ENCODE peak calls at places on chromosomes 1 and 21, in four cellular contexts. One of them, this sample, is unnamed.

GRCh38 chr1:99365121-99365520 is 100.8 kb downstream of the PLPPR4 start:
- DNase-seq in GM12878: no peak
- DNase-seq in breast epithelium: no peak
- DNase-seq in AG04450: no peak
- DNase-seq in this sample: no peak

GRCh38 chr1:210294991-210295773 is 33.5 kb upstream of the HHAT start:
- DNase-seq in GM12878: no peak
- DNase-seq in breast epithelium: no peak
- DNase-seq in AG04450: no peak
- DNase-seq in this sample: peak; percentile 71

GRCh38 chr1:116842654-116843053 is 67.1 kb upstream of the PTGFRN start:
- DNase-seq in GM12878: no peak
- DNase-seq in breast epithelium: no peak
- DNase-seq in AG04450: no peak
- DNase-seq in this sample: no peak

GRCh38 chr1:16984717-16985116 is 4.3 kb upstream of the MFAP2 start:
- DNase-seq in GM12878: no peak
- DNase-seq in breast epithelium: peak; percentile 63
- DNase-seq in AG04450: peak; percentile 53
- DNase-seq in this sample: peak; percentile 93

GRCh38 chr1:43274125-43274803 is 4.5 kb downstream of the TMEM125 start:
- DNase-seq in GM12878: no peak
- DNase-seq in breast epithelium: peak; percentile 36
- DNase-seq in AG04450: no peak
- DNase-seq in this sample: peak; percentile 64

GRCh38 chr1:202710070-202711025 is at the start of gene SYT2:
- DNase-seq in GM12878: no peak
- DNase-seq in breast epithelium: no peak
- DNase-seq in AG04450: no peak
- DNase-seq in this sample: no peak

GRCh38 chr1:215845224-215845902 is 278.3 kb downstream of the KCTD3 start:
- DNase-seq in GM12878: no peak
- DNase-seq in breast epithelium: no peak
- DNase-seq in AG04450: peak; percentile 58
- DNase-seq in this sample: no peak

GRCh38 chr1:201016211-201016651 is 7.3 kb downstream of the KIF21B start:
- DNase-seq in GM12878: no peak
- DNase-seq in breast epithelium: no peak
- DNase-seq in AG04450: peak; percentile 7
- DNase-seq in this sample: no peak

GRCh38 chr1:7642781-7643180 is 128.3 kb upstream of the VAMP3 start:
- DNase-seq in GM12878: no peak
- DNase-seq in breast epithelium: no peak
- DNase-seq in AG04450: no peak
- DNase-seq in this sample: no peak

GRCh38 chr1:164141717-164142268 is 417.2 kb upstream of the PBX1 start:
- DNase-seq in GM12878: no peak
- DNase-seq in breast epithelium: no peak
- DNase-seq in AG04450: no peak
- DNase-seq in this sample: no peak

GRCh38 chr1:35536551-35537162 is 20.5 kb downstream of the KIAA0319L start:
- DNase-seq in GM12878: no peak
- DNase-seq in breast epithelium: no peak
- DNase-seq in AG04450: no peak
- DNase-seq in this sample: no peak

GRCh38 chr1:155001688-155002474 is 721 bp upstream of the ZBTB7B start:
- DNase-seq in GM12878: peak; percentile 94
- DNase-seq in breast epithelium: peak; percentile 100
- DNase-seq in AG04450: peak; percentile 97
- DNase-seq in this sample: peak; percentile 100

GRCh38 chr21:34065015-34065414 is 8.4 kb upstream of the MRPS6 start:
- DNase-seq in GM12878: no peak
- DNase-seq in breast epithelium: no peak
- DNase-seq in AG04450: no peak
- DNase-seq in this sample: no peak

GRCh38 chr1:57208903-57209302 is 215.0 kb downstream of the DAB1 start:
- DNase-seq in GM12878: no peak
- DNase-seq in breast epithelium: no peak
- DNase-seq in AG04450: no peak
- DNase-seq in this sample: no peak

GRCh38 chr1:187413770-187414169 is 585.0 kb downstream of the PLA2G4A start:
- DNase-seq in GM12878: no peak
- DNase-seq in breast epithelium: no peak
- DNase-seq in AG04450: no peak
- DNase-seq in this sample: no peak

GRCh38 chr1:92484472-92485373 is 2.0 kb downstream of the GFI1 start:
- DNase-seq in GM12878: no peak
- DNase-seq in breast epithelium: no peak
- DNase-seq in AG04450: no peak
- DNase-seq in this sample: no peak

GRCh38 chr1:17075470-17076255 is 21.8 kb upstream of the SDHB start:
- DNase-seq in GM12878: no peak
- DNase-seq in breast epithelium: no peak
- DNase-seq in AG04450: no peak
- DNase-seq in this sample: no peak

GRCh38 chr1:215777370-215777925 is 210.3 kb downstream of the KCTD3 start:
- DNase-seq in GM12878: no peak
- DNase-seq in breast epithelium: no peak
- DNase-seq in AG04450: no peak
- DNase-seq in this sample: no peak

GRCh38 chr21:31554511-31555022 is 104.9 kb upstream of the SOD1 start:
- DNase-seq in GM12878: peak; percentile 46
- DNase-seq in breast epithelium: no peak
- DNase-seq in AG04450: no peak
- DNase-seq in this sample: no peak

GRCh38 chr21:43331962-43332458 is 94.9 kb downstream of the SIK1 start:
- DNase-seq in GM12878: no peak
- DNase-seq in breast epithelium: peak; percentile 88
- DNase-seq in AG04450: peak; percentile 88
- DNase-seq in this sample: peak; percentile 18

DNA sequence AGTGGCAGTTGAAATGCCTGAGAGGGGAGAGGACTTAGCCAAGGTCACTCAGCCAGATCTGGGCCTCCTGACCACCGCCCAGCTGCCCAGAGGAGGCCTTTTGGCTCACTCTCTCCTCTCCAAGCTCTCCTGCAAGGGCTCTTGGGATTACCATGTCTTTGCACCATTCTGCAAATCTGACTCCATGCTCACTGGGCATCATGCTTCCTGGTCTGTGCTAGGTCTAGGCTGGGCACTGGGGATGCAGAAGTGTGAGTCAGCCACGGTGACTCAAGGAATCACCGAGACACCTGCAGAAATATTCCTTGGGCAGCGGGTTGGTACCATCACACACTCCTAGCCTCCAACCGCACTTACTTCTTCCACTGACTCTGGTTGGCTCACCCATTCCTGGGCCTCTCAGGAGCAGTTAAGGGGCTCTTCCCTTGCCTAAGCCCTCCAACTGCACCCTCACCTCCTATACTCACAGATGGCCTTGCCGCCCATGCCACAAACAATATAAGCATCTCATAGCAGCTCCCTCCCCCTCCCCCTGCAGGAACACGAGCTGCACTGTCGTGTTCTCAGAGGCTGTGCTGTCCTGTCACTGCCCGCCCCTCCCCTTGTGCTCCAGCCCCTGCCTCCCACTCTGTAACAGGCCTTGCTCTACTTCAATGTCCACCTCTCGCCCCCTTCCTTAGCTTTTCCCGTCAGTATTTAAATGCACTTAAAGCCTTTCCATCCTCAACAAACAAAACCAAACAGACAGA is 34.8 kb downstream of the CDCP2 start:
- DNase-seq in GM12878: no peak
- DNase-seq in breast epithelium: no peak
- DNase-seq in AG04450: no peak
- DNase-seq in this sample: no peak
- H3K27ac ChIP-seq in GM12878: no peak overlapping the region
- H3K27ac ChIP-seq in breast epithelium: no peak overlapping the region
- H3K27ac ChIP-seq in AG04450: peak overlapping the region; percentile 47
- H3K27ac ChIP-seq in this sample: no peak overlapping the region

GRCh38 chr1:232937741-232938375 is 12.6 kb upstream of the NTPCR start:
- DNase-seq in GM12878: no peak
- DNase-seq in breast epithelium: no peak
- DNase-seq in AG04450: no peak
- DNase-seq in this sample: no peak
- H3K4me3 ChIP-seq in GM12878: no peak overlapping the region
- H3K4me3 ChIP-seq in breast epithelium: no peak overlapping the region
- H3K4me3 ChIP-seq in AG04450: no peak overlapping the region
- H3K4me3 ChIP-seq in this sample: no peak overlapping the region

DNA sequence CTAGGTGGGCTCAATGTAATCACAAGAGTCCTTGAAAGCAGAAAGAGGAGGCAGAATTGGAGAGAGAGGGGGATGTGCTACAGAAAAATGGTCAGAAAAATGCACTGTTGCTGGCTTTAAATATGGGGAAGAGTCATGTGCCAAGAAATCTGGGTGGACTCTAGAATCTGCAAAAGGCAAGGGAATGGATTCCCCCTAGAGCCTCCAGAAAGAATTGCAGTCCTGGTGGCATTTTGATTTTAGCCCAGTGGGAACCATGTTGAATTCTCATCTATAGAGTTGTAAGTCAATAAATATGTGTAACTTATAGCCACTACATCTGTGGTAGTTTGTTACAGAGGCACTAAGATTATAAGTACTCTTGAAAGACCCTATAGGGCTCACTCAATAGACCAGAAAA is 210.3 kb downstream of the ASTN1 start:
- DNase-seq in GM12878: no peak
- DNase-seq in breast epithelium: no peak
- DNase-seq in AG04450: no peak
- DNase-seq in this sample: no peak
- TF ChIP-seq CTCF in GM12878: peak; percentile 21
- TF ChIP-seq CTCF in breast epithelium: no peak
- TF ChIP-seq CTCF in AG04450: no peak
- TF ChIP-seq CTCF in this sample: peak; percentile 24

DNA sequence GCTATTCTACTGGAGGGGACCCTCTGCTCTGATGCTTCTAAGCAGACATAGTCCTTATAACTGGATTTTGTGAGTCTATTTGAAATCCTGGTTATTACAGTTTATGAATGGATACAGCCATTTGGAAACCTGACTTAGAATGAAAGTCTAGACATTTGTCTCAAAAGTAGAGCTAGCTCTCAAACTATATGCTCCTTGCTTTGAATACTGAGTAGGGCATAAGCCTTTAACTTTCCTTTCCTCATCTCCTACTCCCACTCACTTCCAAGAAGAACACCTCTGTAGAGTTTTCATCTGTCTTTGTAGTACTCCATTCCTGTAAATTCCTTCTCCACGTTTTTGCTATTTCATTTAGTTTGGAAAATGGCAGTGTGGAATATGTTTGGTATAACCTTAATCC is 9.0 kb upstream of the ARID1A start:
- DNase-seq in GM12878: no peak
- DNase-seq in breast epithelium: no peak
- DNase-seq in AG04450: no peak
- DNase-seq in this sample: no peak
- H3K27ac ChIP-seq in GM12878: no peak overlapping the region
- H3K27ac ChIP-seq in breast epithelium: no peak overlapping the region
- H3K27ac ChIP-seq in AG04450: no peak overlapping the region
- H3K27ac ChIP-seq in this sample: no peak overlapping the region

GRCh38 chr1:9182784-9183257 is 51.8 kb upstream of the H6PD start:
- DNase-seq in GM12878: no peak
- DNase-seq in breast epithelium: no peak
- DNase-seq in AG04450: no peak
- DNase-seq in this sample: no peak

GRCh38 chr1:9181990-9182783 is 52.4 kb upstream of the H6PD start:
- DNase-seq in GM12878: no peak
- DNase-seq in breast epithelium: no peak
- DNase-seq in AG04450: no peak
- DNase-seq in this sample: no peak

GRCh38 chr1:9184749-9185148 is 49.8 kb upstream of the H6PD start:
- DNase-seq in GM12878: no peak
- DNase-seq in breast epithelium: no peak
- DNase-seq in AG04450: no peak
- DNase-seq in this sample: no peak

GRCh38 chr1:9183441-9183840 is 51.1 kb upstream of the H6PD start:
- DNase-seq in GM12878: no peak
- DNase-seq in breast epithelium: no peak
- DNase-seq in AG04450: no peak
- DNase-seq in this sample: no peak

DNA sequence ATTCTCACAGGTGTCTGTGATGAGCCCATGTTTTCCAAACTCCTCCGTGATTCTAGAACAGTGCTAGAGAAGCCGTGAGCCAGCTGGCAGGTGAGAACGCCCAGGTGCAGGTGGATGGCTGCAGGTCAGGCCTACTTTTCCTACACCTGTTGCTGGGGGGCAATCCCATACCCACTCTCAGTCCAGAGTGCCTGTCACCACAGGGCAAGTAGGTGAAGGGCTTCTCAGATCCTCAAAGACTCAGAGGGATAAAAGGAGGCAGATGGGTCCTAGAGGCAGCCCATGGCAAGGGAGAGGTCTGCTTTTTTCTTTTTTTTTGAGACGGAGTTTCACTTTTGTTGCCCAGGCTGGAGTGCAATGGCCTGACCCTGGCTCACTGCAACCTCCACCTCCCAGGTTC is 50.7 kb upstream of the H6PD start:
- DNase-seq in GM12878: no peak
- DNase-seq in breast epithelium: no peak
- DNase-seq in AG04450: no peak
- DNase-seq in this sample: no peak
- H3K4me3 ChIP-seq in GM12878: peak overlapping the region; percentile 90
- H3K4me3 ChIP-seq in breast epithelium: peak overlapping the region; percentile 90
- H3K4me3 ChIP-seq in AG04450: peak overlapping the region; percentile 84
- H3K4me3 ChIP-seq in this sample: peak overlapping the region; percentile 72

DNA sequence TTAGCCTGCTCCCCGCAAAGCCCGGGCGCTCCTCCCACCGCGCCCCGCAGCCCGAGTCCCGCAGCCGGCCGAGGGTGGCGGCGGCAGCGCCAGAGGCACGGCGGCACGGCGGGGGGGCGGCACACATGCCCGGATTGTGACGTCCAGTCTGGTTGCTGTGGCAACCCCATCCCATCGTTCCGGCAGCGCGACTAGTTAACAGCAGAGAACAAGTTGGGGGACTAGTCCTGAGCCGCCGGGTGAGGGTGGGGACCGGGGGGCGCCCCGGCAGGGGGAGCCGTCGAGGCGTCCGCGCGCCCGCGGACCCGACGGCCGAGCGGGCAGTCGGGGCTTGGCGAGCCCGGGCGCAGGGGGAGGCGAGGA is at the start of gene CHD5:
- DNase-seq in GM12878: no peak
- DNase-seq in breast epithelium: no peak
- DNase-seq in AG04450: no peak
- DNase-seq in this sample: no peak
- TF ChIP-seq CTCF in GM12878: no peak
- TF ChIP-seq CTCF in breast epithelium: no peak
- TF ChIP-seq CTCF in AG04450: no peak
- TF ChIP-seq CTCF in this sample: no peak

This sample was measured in ascending aorta.